ENCODE peak calls at places on chromosomes 1 and 21, in ten cellular contexts. W, J, E, F, B, G, U, X, D and I are unnamed samples.

GRCh38 chr1:180156631-180157091 is 2.0 kb downstream of the QSOX1 start:
- DNase-seq in E (no peak), X (no peak), F (no peak), W (no peak), G (no peak), U (peak; percentile 88), D (no peak), B (no peak), J (peak; percentile 52), I (no peak)

GRCh38 chr1:58409826-58410225 is 136.7 kb downstream of the OMA1 start:
- DNase-seq in W (peak; percentile 73), J (peak; percentile 47), E (no peak), B (no peak), F (no peak), D (no peak), X (no peak), G (no peak), U (peak; percentile 54), I (no peak)

GRCh38 chr1:47575855-47576757 is 138.3 kb downstream of the FOXD2 start:
- DNase-seq in X (no peak), U (peak; percentile 45), W (no peak), D (no peak), F (no peak), J (no peak), E (no peak), B (no peak), G (no peak), I (no peak)

GRCh38 chr21:36203603-36203889 is 46.9 kb downstream of the DOP1B start:
- DNase-seq in U (peak; percentile 96), X (no peak), G (no peak), F (peak; percentile 59), J (peak; percentile 86), B (peak; percentile 37), W (no peak), E (peak; percentile 87), D (no peak), I (no peak)

GRCh38 chr1:62384276-62385005 is 52.4 kb upstream of the USP1 start:
- DNase-seq in E (peak; percentile 68), B (no peak), X (peak; percentile 23), F (no peak), D (no peak), U (peak; percentile 95), J (peak; percentile 26), W (no peak), G (no peak), I (no peak)

GRCh38 chr21:15793547-15794235 is 63.9 kb downstream of the USP25 start:
- DNase-seq in W (no peak), D (no peak), J (no peak), U (peak; percentile 12), X (no peak), G (no peak), E (no peak), B (no peak), F (no peak), I (no peak)

GRCh38 chr1:55707196-55707595 is 492.0 kb upstream of the USP24 start:
- DNase-seq in W (no peak), G (no peak), E (no peak), D (no peak), J (no peak), X (no peak), B (no peak), F (no peak), U (no peak), I (no peak)

GRCh38 chr1:81430955-81431646 is 369.6 kb upstream of the ADGRL2 start:
- DNase-seq in F (no peak), U (no peak), E (no peak), G (no peak), W (peak; percentile 55), J (no peak), B (peak; percentile 48), X (no peak), D (no peak), I (no peak)

GRCh38 chr1:15064217-15064929 is 89.2 kb upstream of the TMEM51 start:
- DNase-seq in F (no peak), J (peak; percentile 22), X (no peak), G (no peak), U (no peak), E (peak; percentile 37), D (no peak), B (no peak), W (no peak), I (no peak)

GRCh38 chr1:6515771-6516170 is 24.3 kb upstream of the PLEKHG5 start:
- DNase-seq in E (no peak), D (no peak), J (no peak), W (no peak), X (no peak), U (peak; percentile 42), G (no peak), B (no peak), F (no peak), I (no peak)

GRCh38 chr1:148263128-148263905 is 111.2 kb upstream of the NBPF11 start:
- DNase-seq in E (peak; percentile 100), D (peak; percentile 37), X (peak; percentile 64), U (peak; percentile 78), W (peak; percentile 91), G (no peak), F (peak; percentile 99), B (peak; percentile 94), J (peak; percentile 98), I (peak; percentile 91)

GRCh38 chr1:115547661-115548060 is 94.1 kb upstream of the VANGL1 start:
- DNase-seq in U (no peak), D (no peak), X (no peak), J (no peak), E (no peak), F (no peak), W (no peak), G (peak; percentile 6), B (no peak), I (no peak)

GRCh38 chr21:31426235-31426797 is 82.3 kb upstream of the TIAM1 start:
- DNase-seq in E (no peak), X (no peak), J (no peak), D (no peak), F (no peak), U (peak; percentile 48), B (peak; percentile 84), G (peak; percentile 34), W (no peak), I (no peak)

GRCh38 chr1:67733741-67734690 is 49.0 kb downstream of the GADD45A start:
- DNase-seq in F (no peak), G (peak; percentile 49), B (no peak), X (no peak), D (peak; percentile 95), J (no peak), U (no peak), E (no peak), W (no peak), I (no peak)

GRCh38 chr21:35648512-35648911 is 411.8 kb downstream of the SETD4 start:
- DNase-seq in X (no peak), G (no peak), J (peak; percentile 48), U (no peak), B (peak; percentile 21), F (no peak), W (no peak), E (no peak), D (no peak), I (no peak)

GRCh38 chr1:82927753-82928152 is 1071.2 kb downstream of the TTLL7 start:
- DNase-seq in E (no peak), W (no peak), D (no peak), G (no peak), J (no peak), F (no peak), B (no peak), U (no peak), X (no peak), I (no peak)

GRCh38 chr1:226335653-226336052 is 26.7 kb upstream of the LIN9 start:
- DNase-seq in E (no peak), J (no peak), U (no peak), W (no peak), B (no peak), G (no peak), X (no peak), D (no peak), F (no peak), I (peak; percentile 74)

GRCh38 chr1:226329237-226329636 is 20.3 kb upstream of the LIN9 start:
- DNase-seq in G (no peak), B (no peak), U (no peak), J (no peak), D (no peak), X (no peak), F (no peak), W (no peak), E (no peak), I (no peak)

GRCh38 chr1:226337294-226337870 is 28.4 kb upstream of the LIN9 start:
- DNase-seq in G (no peak), E (no peak), D (no peak), F (no peak), B (no peak), U (peak; percentile 17), W (no peak), J (no peak), X (no peak), I (no peak)

GRCh38 chr1:226332947-226333346 is 24.0 kb upstream of the LIN9 start:
- DNase-seq in X (no peak), F (no peak), D (no peak), B (peak; percentile 62), J (no peak), E (no peak), G (no peak), W (no peak), U (peak; percentile 18), I (peak; percentile 65)
- H3K9ac ChIP-seq in X (no peak overlapping the region), F (peak overlapping the region; percentile 16), D (no peak overlapping the region), B (peak overlapping the region; percentile 3), J (peak overlapping the region; percentile 4), E (no peak overlapping the region), G (no peak overlapping the region), W (no peak overlapping the region), U (peak overlapping the region; percentile 31), I (peak overlapping the region; percentile 66)

GRCh38 chr1:156129687-156130577 is 15.4 kb downstream of the LMNA start:
- DNase-seq in W (peak; percentile 81), B (peak; percentile 79), G (peak; percentile 74), D (peak; percentile 72), E (peak; percentile 96), X (peak; percentile 90), U (peak; percentile 96), J (peak; percentile 100), F (peak; percentile 93), I (peak; percentile 90)
- H3K4me1 ChIP-seq in W (peaks cover 6% of the 10 kb centered on the region), B (peaks cover 32% of the 10 kb centered on the region), G (peaks cover 23% of the 10 kb centered on the region), D (peaks cover 51% of the 10 kb centered on the region), E (peaks cover 54% of the 10 kb centered on the region), X (peaks cover 40% of the 10 kb centered on the region), U (peaks cover 49% of the 10 kb centered on the region), J (peaks cover 55% of the 10 kb centered on the region), F (peaks cover 43% of the 10 kb centered on the region), I (peaks cover 14% of the 10 kb centered on the region)

GRCh38 chr1:30756545-30757195 is 904 bp downstream of the LAPTM5 start:
- DNase-seq in G (peak; percentile 87), B (peak; percentile 76), D (peak; percentile 50), X (peak; percentile 47), U (peak; percentile 92), F (no peak), W (no peak), J (peak; percentile 85), E (peak; percentile 91), I (peak; percentile 84)
- H3K4me3 ChIP-seq in G (peak overlapping the region; percentile 40), B (peak overlapping the region; percentile 77), D (peak overlapping the region; percentile 0), X (peak overlapping the region; percentile 23), U (no peak overlapping the region), F (no peak overlapping the region), W (no peak overlapping the region), J (no peak overlapping the region), E (no peak overlapping the region), I (peak overlapping the region; percentile 71)

DNA sequence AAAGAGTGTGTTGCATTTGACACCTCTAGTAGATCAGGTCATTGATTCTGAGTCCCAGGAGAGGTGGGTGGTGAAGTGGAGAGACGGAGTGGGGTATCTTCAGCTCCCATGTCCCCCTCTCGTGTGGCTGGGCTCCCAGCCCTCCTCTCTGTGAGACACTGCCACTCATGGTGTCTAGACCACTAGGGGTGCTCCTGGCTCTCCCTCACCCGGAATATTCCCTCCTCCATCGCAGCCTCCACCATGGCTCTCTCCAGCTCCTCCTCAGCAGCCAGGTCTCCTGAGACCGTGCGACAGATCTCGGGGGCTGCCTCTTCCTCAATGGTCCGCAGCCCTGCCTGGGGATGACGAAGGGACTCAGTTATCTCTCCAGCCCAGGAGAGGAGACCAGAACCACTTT is 20.6 kb upstream of the KIF21B start:
- DNase-seq in G (no peak), U (no peak), D (no peak), X (no peak), E (no peak), B (no peak), W (no peak), F (no peak), J (no peak), I (no peak)
- H3K9ac ChIP-seq in G (no peak overlapping the region), U (no peak overlapping the region), D (no peak overlapping the region), X (no peak overlapping the region), E (no peak overlapping the region), B (no peak overlapping the region), W (no peak overlapping the region), F (no peak overlapping the region), J (no peak overlapping the region), I (no peak overlapping the region)